ENCODE peak calls at places on chromosomes 16 and 17, in nine cellular contexts. K is AG04450, I is HL-60, O is neural progenitor cell, L is Caco-2, V is hepatocyte, E is breast epithelium, W is HFF-Myc, X is dorsolateral prefrontal cortex. P is an unnamed sample.

GRCh38 chr16:5763176-5763575 is 665.6 kb upstream of the EEF2KMT start:
- DNase-seq in W (no peak), V (no peak), O (no peak), X (peak; percentile 8), E (no peak), I (no peak), L (no peak), K (no peak), P (no peak)

GRCh38 chr17:30074254-30074653 is 42.4 kb upstream of the NSRP1 start:
- DNase-seq in L (no peak), E (no peak), O (no peak), X (no peak), I (no peak), V (no peak), K (no peak), W (no peak), P (no peak)

GRCh38 chr17:82356028-82356427 is 3.0 kb upstream of the TEX19 start:
- DNase-seq in W (no peak), L (peak; percentile 48), K (no peak), X (no peak), O (no peak), I (no peak), E (peak; percentile 96), V (no peak), P (no peak)

GRCh38 chr16:15521758-15522509 is 87.5 kb downstream of the BMERB1 start:
- DNase-seq in L (no peak), W (no peak), V (no peak), E (no peak), X (no peak), I (no peak), O (no peak), K (no peak), P (no peak)

GRCh38 chr16:23765933-23766332 is 11.1 kb downstream of the CHP2 start:
- DNase-seq in O (no peak), E (no peak), W (no peak), V (no peak), L (no peak), K (no peak), I (no peak), X (no peak), P (no peak)

GRCh38 chr17:39393732-39394131 is 7.7 kb downstream of the FBXL20 start:
- DNase-seq in V (no peak), I (no peak), W (no peak), O (no peak), E (no peak), K (no peak), L (no peak), X (no peak), P (no peak)

GRCh38 chr17:58315750-58316149 is 12.8 kb downstream of the TSPOAP1 start:
- DNase-seq in I (no peak), O (no peak), K (no peak), L (no peak), V (no peak), X (no peak), E (no peak), W (no peak), P (no peak)

GRCh38 chr16:28063611-28064061 is at the start of gene GSG1L:
- DNase-seq in O (peak; percentile 67), I (no peak), V (peak; percentile 32), E (no peak), L (peak; percentile 11), W (no peak), X (no peak), K (no peak), P (peak; percentile 61)

GRCh38 chr17:78795241-78795640 is 13.2 kb upstream of the CYTH1 start:
- DNase-seq in O (no peak), W (no peak), E (no peak), L (no peak), X (no peak), V (no peak), K (no peak), I (no peak), P (no peak)

GRCh38 chr17:59840908-59841666 is 51.7 kb downstream of the TUBD1 start:
- DNase-seq in E (no peak), L (no peak), W (no peak), V (no peak), X (no peak), O (no peak), K (no peak), I (no peak), P (no peak)

GRCh38 chr17:30717290-30718098 is 107.0 kb downstream of the CRLF3 start:
- DNase-seq in E (no peak), I (no peak), X (no peak), O (no peak), W (no peak), V (no peak), K (no peak), L (no peak), P (no peak)

GRCh38 chr17:42180922-42181850 is at the start of gene KCNH4:
- DNase-seq in X (peak; percentile 87), K (peak; percentile 16), V (peak; percentile 69), W (no peak), O (peak; percentile 57), L (peak; percentile 80), I (peak; percentile 92), E (peak; percentile 33), P (peak; percentile 96)

GRCh38 chr16:80569440-80570105 is 28.8 kb downstream of the DYNLRB2 start:
- DNase-seq in I (no peak), L (peak; percentile 7), X (no peak), O (no peak), K (no peak), E (no peak), W (no peak), V (peak; percentile 80), P (peak; percentile 64)

GRCh38 chr17:64331946-64332493 is 58.6 kb downstream of the PECAM1 start:
- DNase-seq in E (no peak), I (peak; percentile 94), O (no peak), K (no peak), L (no peak), W (no peak), V (no peak), X (no peak), P (no peak)

GRCh38 chr17:16104189-16104588 is 104.6 kb downstream of the TTC19 start:
- DNase-seq in X (no peak), L (no peak), E (no peak), V (no peak), I (no peak), W (no peak), O (no peak), K (no peak), P (no peak)

GRCh38 chr16:79301036-79301435 is 299.5 kb downstream of the MAF start:
- DNase-seq in K (no peak), I (no peak), X (no peak), E (no peak), O (peak; percentile 66), L (no peak), W (no peak), V (no peak), P (no peak)

GRCh38 chr17:36675250-36675649 is 73.9 kb downstream of the MRM1 start:
- DNase-seq in W (no peak), K (no peak), L (no peak), E (no peak), O (no peak), I (peak; percentile 25), X (no peak), V (no peak), P (no peak)

GRCh38 chr16:56932588-56933265 is 785 bp downstream of the HERPUD1 start:
- DNase-seq in L (peak; percentile 80), X (peak; percentile 80), K (no peak), I (peak; percentile 85), O (peak; percentile 69), V (peak; percentile 80), W (no peak), E (peak; percentile 83), P (peak; percentile 53)
- TF ChIP-seq CTCF in L (no peak), X (no peak), K (no peak), I (no peak), O (no peak), V (no peak), W (no peak), E (no peak), P (no peak)

GRCh38 chr16:82580293-82580900 is 46.4 kb upstream of the CDH13 start:
- DNase-seq in V (peak; percentile 40), I (peak; percentile 2), W (no peak), X (peak; percentile 41), O (peak; percentile 46), E (no peak), L (peak; percentile 53), K (no peak), P (no peak)
- TF ChIP-seq CTCF in V (peak; percentile 54), I (no peak), W (peak; percentile 26), X (peak; percentile 75), O (peak; percentile 58), E (no peak), L (peak; percentile 56), K (peak; percentile 13), P (no peak)

DNA sequence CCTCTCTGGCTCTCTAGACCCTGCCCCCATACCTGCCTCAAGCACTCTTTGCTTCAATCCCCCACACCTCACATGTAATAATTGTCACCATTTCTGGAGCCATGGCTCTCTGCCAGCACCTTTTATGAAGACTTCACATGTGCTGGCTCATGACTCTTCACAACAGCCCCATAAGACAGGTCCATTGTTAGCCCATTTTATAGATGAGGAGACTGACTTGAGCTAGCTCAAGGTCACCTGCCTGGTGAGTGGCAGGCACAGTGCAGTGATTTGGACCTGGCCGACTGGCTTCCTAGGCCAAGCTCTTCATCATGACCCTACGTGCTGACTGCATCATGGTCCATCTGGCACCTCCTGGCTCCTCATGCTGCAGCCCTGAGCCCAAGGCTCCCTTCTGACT is 25.0 kb downstream of the FAM20A start:
- DNase-seq in K (no peak), W (no peak), I (no peak), V (no peak), L (no peak), X (no peak), E (no peak), O (no peak), P (no peak)
- TF ChIP-seq CTCF in K (no peak), W (no peak), I (no peak), V (no peak), L (no peak), X (no peak), E (no peak), O (no peak), P (no peak)

DNA sequence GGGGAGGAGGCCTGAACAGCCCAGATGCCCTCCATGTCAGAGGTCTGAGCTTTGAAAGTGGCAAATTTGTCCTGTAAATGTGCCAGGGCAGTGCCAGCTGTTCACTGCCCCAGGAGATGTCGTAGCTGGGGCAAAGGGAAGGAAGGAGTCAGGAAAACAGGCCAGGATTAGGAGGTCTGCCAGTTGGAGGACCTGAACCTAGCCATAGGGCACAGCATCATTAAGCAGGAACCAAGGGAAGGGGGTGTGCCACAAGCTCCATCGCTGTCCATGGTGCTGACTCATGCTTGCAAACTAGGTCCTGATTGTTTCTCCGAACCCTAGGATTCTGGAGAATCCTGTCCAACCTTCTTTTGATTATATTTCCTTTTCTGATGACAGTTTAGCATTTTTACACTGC is 124.2 kb downstream of the TMEM132E start:
- DNase-seq in I (peak; percentile 14), O (peak; percentile 96), W (peak; percentile 43), L (peak; percentile 75), E (no peak), K (peak; percentile 6), X (no peak), V (peak; percentile 72), P (no peak)
- TF ChIP-seq CTCF in I (no peak), O (no peak), W (no peak), L (no peak), E (no peak), K (no peak), X (no peak), V (no peak), P (no peak)

GRCh38 chr16:52861614-52862022 is 191.1 kb downstream of the CHD9NB start:
- DNase-seq in V (peak; percentile 63), K (no peak), X (peak; percentile 4), L (peak; percentile 40), O (peak; percentile 61), E (no peak), W (no peak), I (no peak), P (no peak)
- TF ChIP-seq CTCF in V (peak; percentile 64), K (no peak), X (peak; percentile 16), L (peak; percentile 70), O (peak; percentile 69), E (no peak), W (no peak), I (no peak), P (no peak)

P was measured in GM20000.